ENCODE peak calls at places on chromosomes 4 and X, in six cellular contexts. Y is Panc1, S is ovary, H is Peyer's patch, R is HAP-1, J is esophagus squamous epithelium. O is an unnamed sample. For H3K4me1 and H3K9me3, the result is how much of the 10 kb centered on the place peaks cover.

GRCh38 chrX:40224658-40225057 is 126.9 kb upstream of the BCOR start:
- DNase-seq in Y (no peak), S (no peak), H (no peak), R (no peak), J (no peak), O (no peak)

GRCh38 chr4:1902243-1902642 is 31.1 kb downstream of the NSD2 start:
- DNase-seq in Y (no peak), S (no peak), H (no peak), R (no peak), J (no peak), O (no peak)

GRCh38 chrX:106862972-106863688 is 40.0 kb downstream of the RIPPLY1 start:
- DNase-seq in Y (peak), S (no peak), H (peak), R (peak), J (no peak), O (no peak)

GRCh38 chr4:81740492-81740891 is 268.8 kb upstream of the RASGEF1B start:
- DNase-seq in Y (no peak), S (no peak), H (no peak), R (no peak), J (no peak), O (no peak)

GRCh38 chr4:91427171-91427570 is 876.6 kb upstream of the GRID2 start:
- DNase-seq in Y (no peak), S (no peak), H (no peak), R (no peak), J (no peak), O (no peak)

GRCh38 chrX:51760657-51761056 is 17.4 kb downstream of the GSPT2 start:
- DNase-seq in Y (no peak), S (no peak), H (no peak), R (no peak), J (no peak), O (no peak)

GRCh38 chr4:112210777-112211176 is 20.8 kb upstream of the AP1AR start:
- DNase-seq in Y (no peak), S (no peak), H (no peak), R (no peak), J (no peak), O (no peak)

GRCh38 chr4:171891038-171891437 is 77.8 kb downstream of the GALNTL6 start:
- DNase-seq in Y (no peak), S (no peak), H (no peak), R (no peak), J (no peak), O (no peak)

GRCh38 chr4:181148470-181148869 is 1094.7 kb upstream of the TENM3 start:
- DNase-seq in Y (no peak), S (no peak), H (no peak), R (no peak), J (no peak), O (no peak)

GRCh38 chr4:101306764-101307615 is 40.3 kb downstream of the PPP3CA start:
- DNase-seq in Y (no peak), S (no peak), H (no peak), R (no peak), J (no peak), O (no peak)

GRCh38 chr4:53118676-53119075 is 247.2 kb downstream of the SCFD2 start:
- DNase-seq in Y (no peak), S (no peak), H (no peak), R (peak), J (no peak), O (no peak)

GRCh38 chrX:43065978-43066377 is 288.0 kb upstream of the PPP1R2C start:
- DNase-seq in Y (no peak), S (no peak), H (no peak), R (no peak), J (no peak), O (no peak)

GRCh38 chr4:113499166-113499565 is 262.4 kb downstream of the CAMK2D start:
- DNase-seq in Y (no peak), S (no peak), H (no peak), R (no peak), J (no peak), O (no peak)

GRCh38 chrX:138711399-138712347 is at the start of gene FGF13:
- DNase-seq in Y (no peak), S (peak), H (no peak), R (peak), J (no peak), O (no peak)

GRCh38 chr4:56907009-56907408 is 691 bp upstream of the REST start:
- DNase-seq in Y (no peak), S (no peak), H (peak), R (no peak), J (no peak), O (no peak)

GRCh38 chrX:134542485-134542884 is 82.5 kb downstream of the HPRT1 start:
- DNase-seq in Y (no peak), S (peak), H (no peak), R (no peak), J (no peak), O (no peak)

GRCh38 chr4:62243895-62244294 is 1043.8 kb downstream of the ADGRL3 start:
- DNase-seq in Y (no peak), S (no peak), H (no peak), R (no peak), J (no peak), O (no peak)

GRCh38 chr4:88227734-88228133 is 56.6 kb downstream of the PPM1K start:
- DNase-seq in Y (no peak), S (no peak), H (no peak), R (no peak), J (no peak), O (no peak)

GRCh38 chr4:76851375-76851774 is 46.6 kb downstream of the SOWAHB start:
- DNase-seq in Y (no peak), S (no peak), H (no peak), R (no peak), J (no peak), O (no peak)

GRCh38 chrX:135170468-135170867 is 730 bp downstream of the CT55 start:
- DNase-seq in Y (no peak), S (no peak), H (no peak), R (no peak), J (no peak), O (no peak)

DNA sequence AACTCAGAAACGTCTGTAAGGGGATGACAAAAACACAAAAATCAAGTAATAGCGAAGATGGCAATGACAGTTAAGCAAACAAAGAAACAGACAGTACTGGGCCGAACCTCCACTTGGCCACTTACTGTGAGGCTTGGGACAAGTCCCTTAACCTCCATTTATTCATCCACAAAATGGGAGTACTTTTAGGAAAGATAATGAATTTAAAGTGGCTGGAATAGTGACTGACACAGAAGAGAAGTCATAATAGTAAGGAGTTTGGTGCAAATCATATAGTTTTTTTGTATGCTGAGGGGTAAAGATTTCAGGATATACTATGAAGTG is 1.4 kb upstream of the TLR6 start:
- DNase-seq in Y (no peak), S (no peak), H (no peak), R (no peak), J (no peak), O (no peak)
- H3K4me1 ChIP-seq in Y (under half), S (under half), H (under half), R (under half), J (under half), O (under half)

DNA sequence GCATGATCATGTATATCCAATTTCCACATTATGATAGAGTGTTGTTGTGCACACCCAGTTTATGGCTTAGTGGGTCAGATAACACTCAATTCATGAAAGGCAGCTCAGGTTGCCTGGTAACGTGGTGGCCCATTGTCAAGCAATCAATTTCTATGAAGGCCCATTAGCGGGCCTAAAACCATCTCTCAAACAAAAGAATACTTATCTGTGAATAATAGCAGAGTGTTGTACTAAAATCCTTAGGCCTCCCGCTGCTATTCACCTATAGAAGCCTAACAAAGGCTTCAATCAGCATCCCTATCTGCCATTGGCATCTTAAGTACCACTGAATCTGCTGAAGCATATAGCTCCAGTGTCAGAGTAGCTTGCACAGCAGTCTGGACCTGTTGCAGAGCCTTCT is 849.6 kb upstream of the POU3F4 start:
- DNase-seq in Y (no peak), S (no peak), H (no peak), R (peak), J (no peak), O (no peak)
- H3K9me3 ChIP-seq in Y (under half), S (under half), H (under half), R (under half), J (under half), O (under half)

GRCh38 chr4:138097912-138098600 is 144.1 kb downstream of the SLC7A11 start:
- DNase-seq in Y (no peak), S (no peak), H (no peak), R (no peak), J (no peak), O (no peak)
- H3K4me1 ChIP-seq in Y (under half), S (under half), H (under half), R (under half), J (under half), O (under half)

GRCh38 chr4:33323393-33323792 is 2603.2 kb downstream of the PCDH7 start:
- DNase-seq in Y (no peak), S (no peak), H (no peak), R (no peak), J (no peak), O (no peak)
- H3K9me3 ChIP-seq in Y (under half), S (under half), H (under half), R (under half), J (under half), O (under half)

GRCh38 chr4:143360838-143361237 is 24.2 kb downstream of the GAB1 start:
- DNase-seq in Y (no peak), S (no peak), H (no peak), R (no peak), J (no peak), O (no peak)
- H3K4me1 ChIP-seq in Y (under half), S (under half), H (under half), R (under half), J (half or more), O (under half)

GRCh38 chr4:74675673-74676279 is 118.5 kb downstream of the BTC start:
- DNase-seq in Y (no peak), S (no peak), H (no peak), R (peak), J (no peak), O (peak)
- H3K9me3 ChIP-seq in Y (under half), S (under half), H (under half), R (under half), J (under half), O (under half)

GRCh38 chr4:128600410-128600809 is 209.1 kb upstream of the JADE1 start:
- DNase-seq in Y (no peak), S (peak), H (no peak), R (no peak), J (no peak), O (peak)
- H3K4me1 ChIP-seq in Y (under half), S (under half), H (under half), R (under half), J (under half), O (under half)

GRCh38 chrX:155751131-155751530 is 130.0 kb upstream of the VAMP7 start:
- DNase-seq in Y (no peak), S (no peak), H (no peak), R (no peak), J (no peak), O (no peak)
- H3K9me3 ChIP-seq in Y (under half), S (under half), H (under half), R (under half), J (under half), O (under half)

GRCh38 chr4:151472711-151473110 is 63.7 kb downstream of the FHIP1A start:
- DNase-seq in Y (no peak), S (no peak), H (no peak), R (no peak), J (no peak), O (no peak)
- H3K4me1 ChIP-seq in Y (under half), S (under half), H (under half), R (under half), J (under half), O (under half)

O was measured in SJSA1.